ENCODE peak calls at places on chromosomes 4 and X, in six cellular contexts. B is tibial artery, A is fibroblast of lung, V is Peyer's patch, U is uterus, C is stomach. M is an unnamed sample. For H3K4me1, the result is how much of the 10 kb centered on the place peaks cover.

GRCh38 chrX:140190441-140191108 is 225.3 kb upstream of the CXorf66 start:
- DNase-seq in C (peak), A (peak), B (no peak), V (no peak), U (no peak), M (no peak)

GRCh38 chrX:15834827-15835595 is 19.6 kb downstream of the AP1S2 start:
- DNase-seq in V (no peak), B (no peak), C (no peak), A (peak), U (no peak), M (no peak)

GRCh38 chr4:84530871-84531270 is 31.8 kb upstream of the NKX6-1 start:
- DNase-seq in U (no peak), A (peak), B (no peak), V (no peak), C (no peak), M (no peak)

GRCh38 chr4:180296036-180296599 is 1947.1 kb upstream of the TENM3 start:
- DNase-seq in U (no peak), B (no peak), V (no peak), A (no peak), C (no peak), M (no peak)

GRCh38 chr4:37324526-37324925 is 80.0 kb downstream of the NWD2 start:
- DNase-seq in A (no peak), C (no peak), U (no peak), V (no peak), B (no peak), M (no peak)

GRCh38 chr4:168408620-168409019 is 71.7 kb downstream of the DDX60L start:
- DNase-seq in B (peak), U (peak), C (no peak), V (no peak), A (peak), M (no peak)

GRCh38 chr4:33149658-33150057 is 2429.5 kb downstream of the PCDH7 start:
- DNase-seq in V (no peak), U (no peak), A (no peak), C (no peak), B (no peak), M (no peak)

GRCh38 chrX:136528645-136529315 is 3.2 kb upstream of the VGLL1 start:
- DNase-seq in A (no peak), B (no peak), V (no peak), U (no peak), C (no peak), M (no peak)

GRCh38 chrX:25869761-25870160 is 268.4 kb upstream of the MAGEB18 start:
- DNase-seq in A (peak), C (no peak), V (no peak), U (no peak), B (no peak), M (no peak)

GRCh38 chrX:102765794-102766193 is 45.3 kb downstream of the GPRASP3 start:
- DNase-seq in V (no peak), U (peak), A (peak), C (no peak), B (no peak), M (no peak)

GRCh38 chrX:22742174-22742573 is 257.6 kb upstream of the DDX53 start:
- DNase-seq in A (peak), C (no peak), V (no peak), U (no peak), B (no peak), M (no peak)

GRCh38 chr4:153684182-153685073 is at the start of gene TLR2:
- DNase-seq in B (peak), C (peak), V (peak), A (peak), U (peak), M (peak)

DNA sequence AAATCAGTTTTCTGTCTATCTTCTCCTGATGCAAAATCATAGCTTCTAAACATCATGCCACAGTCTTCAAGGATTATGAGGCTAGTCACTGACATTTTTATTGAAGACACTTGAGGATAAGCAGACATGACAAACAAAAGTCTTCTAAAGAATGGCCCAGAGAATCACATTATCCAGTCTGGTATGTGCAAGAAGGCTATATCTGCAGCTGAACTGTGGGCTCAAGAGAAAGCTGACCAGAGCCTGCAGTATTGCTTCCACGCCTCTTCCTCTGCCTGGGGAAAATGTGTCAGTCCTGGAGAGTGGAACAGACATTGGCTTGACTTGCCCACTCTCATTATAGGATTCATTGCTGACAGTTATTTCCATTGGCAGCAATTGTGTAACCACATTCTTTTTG is 553.5 kb downstream of the SPOCK3 start:
- DNase-seq in V (no peak), A (no peak), U (no peak), C (no peak), B (no peak), M (no peak)
- H3K27ac ChIP-seq in V (no peak), A (no peak), U (no peak), C (no peak), B (no peak), M (no peak)

GRCh38 chr4:74665346-74665745 is 129.0 kb downstream of the BTC start:
- DNase-seq in V (no peak), A (no peak), C (no peak), U (no peak), B (no peak), M (no peak)
- H3K4me1 ChIP-seq in V (under half), A (under half), C (under half), U (under half), B (under half), M (under half)

DNA sequence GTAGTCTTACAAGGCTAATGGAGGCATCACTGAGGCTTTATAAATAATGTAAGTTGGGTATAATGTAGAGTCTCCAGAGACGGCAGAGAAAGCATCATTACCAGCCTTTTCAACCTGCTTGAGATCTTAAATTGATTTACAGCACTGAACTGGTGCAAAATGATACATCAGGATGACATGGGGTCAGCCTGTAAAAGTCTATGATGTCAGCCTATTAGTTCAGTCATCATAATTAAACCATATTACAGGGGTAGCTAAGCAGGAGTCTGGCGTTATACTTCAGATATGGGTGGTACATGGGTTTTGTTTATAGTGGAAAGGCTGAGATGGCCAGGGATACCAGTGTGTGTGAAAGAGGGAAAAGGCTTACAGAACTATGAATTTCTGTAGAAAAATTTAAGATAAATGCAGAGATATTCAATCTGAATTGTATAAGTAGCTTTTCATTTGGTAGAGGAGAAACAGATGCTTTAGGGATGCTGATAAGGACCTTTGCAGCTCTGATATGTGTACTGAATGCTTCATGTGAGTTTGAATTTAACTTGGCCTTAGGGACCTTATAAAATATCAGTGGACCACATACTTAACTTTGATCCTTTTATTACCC is 2.7 kb downstream of the SMAD1 start:
- DNase-seq in U (no peak), C (no peak), B (no peak), V (no peak), A (no peak), M (no peak)
- H3K4me3 ChIP-seq in U (no peak), C (peak), B (no peak), V (peak), A (peak), M (peak)

GRCh38 chr4:86961103-86961502 is 26.3 kb downstream of the AFF1 start:
- DNase-seq in A (no peak), U (no peak), B (no peak), C (no peak), V (no peak), M (no peak)
- H3K27ac ChIP-seq in A (no peak), U (peak), B (peak), C (no peak), V (no peak), M (peak)